ENCODE peak calls at places on chromosomes 16 and 17, in four cellular contexts. G, F, T and W are unnamed samples.
A peak's percentile ranks its signal among the peaks of the same experiment; 100 is the strongest.

GRCh38 chr16:77794586-77794985 is 6.2 kb downstream of the VAT1L start:
- DNase-seq in F (no peak), G (no peak), T (no peak), W (no peak)

GRCh38 chr17:56319531-56319930 is 166.3 kb downstream of the ANKFN1 start:
- DNase-seq in F (peak; percentile 16), T (peak; percentile 2), G (peak; percentile 58), W (peak; percentile 47)

GRCh38 chr16:83070416-83071199 is 443.8 kb downstream of the CDH13 start:
- DNase-seq in G (no peak), F (no peak), T (no peak), W (no peak)

GRCh38 chr17:77164483-77165030 is 23.8 kb downstream of the SEC14L1 start:
- DNase-seq in G (peak; percentile 43), F (no peak), T (no peak), W (no peak)

GRCh38 chr17:33732116-33732515 is 439.0 kb upstream of the ASIC2 start:
- DNase-seq in T (no peak), G (peak; percentile 3), F (peak; percentile 25), W (peak; percentile 7)

GRCh38 chr17:6450926-6451717 is 6.9 kb downstream of the PIMREG start:
- DNase-seq in T (no peak), F (no peak), G (no peak), W (no peak)

GRCh38 chr17:76353004-76353598 is 615 bp downstream of the PRPSAP1 start:
- DNase-seq in F (peak; percentile 79), T (no peak), G (no peak), W (no peak)

GRCh38 chr16:29107299-29107698 is 122.4 kb downstream of the LAT start:
- DNase-seq in F (peak; percentile 35), G (no peak), T (no peak), W (no peak)

GRCh38 chr17:1714980-1715802 is 5.0 kb upstream of the TLCD2 start:
- DNase-seq in F (peak; percentile 61), G (peak; percentile 84), T (no peak), W (no peak)

GRCh38 chr17:41518031-41518430 is 659 bp downstream of the KRT15 start:
- DNase-seq in T (no peak), F (no peak), G (no peak), W (no peak)

GRCh38 chr17:67613961-67614360 is 103.8 kb upstream of the NOL11 start:
- DNase-seq in T (no peak), G (no peak), F (no peak), W (no peak)

GRCh38 chr17:81018044-81018802 is 16.7 kb upstream of the BAIAP2 start:
- DNase-seq in F (peak; percentile 55), T (peak; percentile 4), G (no peak), W (no peak)

GRCh38 chr17:68981288-68981687 is 26.1 kb upstream of the ABCA8 start:
- DNase-seq in F (no peak), T (peak; percentile 32), G (peak; percentile 20), W (no peak)

GRCh38 chr16:14071576-14072271 is 605 bp downstream of the MRTFB start:
- DNase-seq in T (no peak), F (no peak), G (peak; percentile 30), W (no peak)

GRCh38 chr16:78608305-78608776 is 508.9 kb downstream of the WWOX start:
- DNase-seq in G (no peak), T (no peak), F (no peak), W (no peak)

GRCh38 chr17:49252148-49252682 is 21.6 kb upstream of the PHOSPHO1 start:
- DNase-seq in T (no peak), G (peak; percentile 42), F (peak; percentile 60), W (no peak)

GRCh38 chr16:58628845-58629680 is 563 bp downstream of the CNOT1 start:
- DNase-seq in G (peak; percentile 55), T (peak; percentile 17), F (peak; percentile 21), W (peak; percentile 21)

GRCh38 chr17:81020767-81021497 is 14.0 kb upstream of the BAIAP2 start:
- DNase-seq in T (no peak), F (peak; percentile 64), G (no peak), W (no peak)

GRCh38 chr17:20961551-20961950 is 81.3 kb downstream of the USP22 start:
- DNase-seq in T (no peak), G (no peak), F (no peak), W (no peak)

GRCh38 chr16:86490859-86491642 is 19.3 kb upstream of the FOXF1 start:
- DNase-seq in G (no peak), T (no peak), F (no peak), W (no peak)

GRCh38 chr17:7914771-7915610 is 1.1 kb downstream of the RNF227 start:
- DNase-seq in F (no peak), T (no peak), G (no peak), W (no peak)
- TF ChIP-seq FOXM1 in F (no peak), T (no peak), G (no peak), W (no peak)

DNA sequence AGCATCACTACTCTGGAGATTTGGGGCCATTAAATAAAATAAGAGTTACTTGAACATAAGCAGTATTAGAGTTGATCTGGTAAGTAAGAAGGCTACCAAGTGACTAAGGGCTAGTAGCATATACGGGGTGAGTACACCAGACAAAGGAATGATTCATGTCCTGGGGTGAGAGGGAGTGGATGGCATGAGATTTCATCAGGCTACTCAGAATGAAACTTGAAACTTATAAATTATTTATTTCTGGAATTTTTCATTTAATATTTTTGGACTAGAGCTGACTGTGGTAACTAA is 2.3 kb downstream of the SLFN5 start:
- DNase-seq in G (no peak), F (no peak), T (no peak), W (no peak)
- TF ChIP-seq TARDBP in G (no peak), F (no peak), T (no peak), W (no peak)

GRCh38 chr17:38562903-38563302 is 42.8 kb downstream of the SRCIN1 start:
- DNase-seq in F (no peak), T (no peak), G (no peak), W (no peak)

GRCh38 chr17:38564869-38565268 is 40.9 kb downstream of the SRCIN1 start:
- DNase-seq in G (no peak), F (peak; percentile 46), T (no peak), W (no peak)

GRCh38 chr17:38564254-38564605 is 41.5 kb downstream of the SRCIN1 start:
- DNase-seq in G (no peak), T (no peak), F (no peak), W (no peak)

GRCh38 chr17:38562215-38562569 is 43.6 kb downstream of the SRCIN1 start:
- DNase-seq in G (no peak), T (no peak), F (no peak), W (no peak)

DNA sequence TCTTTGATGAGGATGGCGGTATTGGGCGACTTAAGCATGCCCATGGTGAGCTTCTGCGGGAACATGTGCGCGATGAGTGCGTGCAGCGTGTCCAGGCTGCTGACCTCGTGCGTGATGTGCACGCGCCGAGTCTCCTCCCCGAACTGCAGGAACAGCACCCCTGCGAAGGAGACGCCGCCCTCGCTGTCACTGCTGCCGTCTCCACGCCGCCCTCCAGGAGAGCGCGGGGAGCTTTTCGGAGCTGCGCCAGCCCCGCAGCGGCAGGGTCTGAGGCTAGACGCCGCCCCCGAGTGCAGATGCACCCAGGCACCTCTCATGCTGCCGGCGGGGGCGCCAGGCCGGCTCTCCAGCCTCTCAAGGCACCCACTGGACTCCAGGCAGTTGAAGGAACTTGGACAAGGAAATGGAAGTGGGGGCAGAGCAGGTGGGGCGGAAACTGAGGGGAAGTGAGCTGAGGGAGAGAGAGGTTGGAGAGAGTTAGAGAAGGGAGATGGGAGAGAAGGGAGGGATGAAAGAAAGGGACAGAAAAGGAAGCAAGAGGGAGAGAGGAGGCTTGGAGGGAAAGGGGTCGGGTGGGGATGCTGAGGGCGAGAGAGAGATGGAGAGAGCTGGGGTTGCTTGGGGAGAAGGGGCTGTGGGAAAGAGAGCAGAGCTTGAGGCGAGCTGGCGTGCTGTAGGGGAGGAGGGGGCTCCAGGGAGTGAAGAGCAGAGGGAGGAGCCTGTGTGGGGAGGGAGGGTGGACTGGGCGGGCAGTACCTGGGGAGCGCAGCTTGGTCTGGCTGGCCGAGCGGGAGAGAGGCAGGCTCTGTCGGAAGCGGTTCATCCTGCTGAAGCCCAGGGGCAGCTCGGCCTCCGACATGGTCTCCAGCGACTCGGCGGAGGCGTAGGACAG is 42.1 kb downstream of the SRCIN1 start:
- DNase-seq in F (peak; percentile 36), T (no peak), G (no peak), W (no peak)
- TF ChIP-seq SP1 in F (no peak), T (no peak), G (no peak), W (no peak)

DNA sequence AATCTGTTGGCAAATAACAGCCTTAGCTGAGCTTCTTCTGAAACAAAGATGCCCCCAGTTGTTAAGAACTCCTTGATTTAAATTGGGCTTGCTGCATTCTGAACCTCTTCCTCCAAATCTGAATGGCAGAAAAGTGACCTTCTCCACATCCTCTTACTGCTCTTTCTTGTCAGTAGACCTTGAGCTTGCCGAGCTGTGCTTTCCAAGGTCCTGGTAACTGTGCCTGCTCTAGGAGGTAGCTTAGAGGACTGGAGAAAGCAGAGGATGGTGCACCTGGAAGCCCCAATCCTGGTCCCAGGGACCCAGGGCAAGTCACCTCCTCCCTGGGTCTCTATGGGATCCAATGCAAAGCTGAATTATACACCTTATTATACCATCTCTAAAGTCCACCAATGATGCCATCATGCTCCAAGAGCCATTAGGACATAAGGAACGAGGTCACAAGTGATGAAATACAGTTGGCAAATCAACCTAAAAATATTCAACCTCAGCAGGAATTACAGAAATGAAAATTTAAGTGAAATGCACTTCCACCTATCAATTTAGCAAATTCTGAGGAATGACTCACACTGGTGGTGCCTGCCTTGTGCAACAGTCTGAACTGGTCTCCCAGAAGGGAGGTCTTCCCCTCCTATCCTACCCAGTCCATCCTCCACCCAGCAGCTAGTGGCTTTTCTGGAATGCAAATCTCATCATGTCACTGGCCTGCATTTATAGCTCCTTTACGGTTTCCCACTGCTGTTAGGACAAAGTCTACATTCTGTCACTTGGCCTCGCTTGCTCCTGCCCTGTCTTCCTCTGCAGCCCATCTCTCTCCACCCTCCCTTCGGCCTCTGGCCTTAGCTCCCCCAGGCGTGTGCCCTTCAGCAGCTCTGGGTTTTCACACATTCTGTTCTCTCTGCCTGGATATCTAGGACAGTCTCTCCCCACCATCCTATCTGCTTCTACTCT is 36.6 kb downstream of the TOM1L2 start:
- DNase-seq in T (no peak), F (no peak), G (peak; percentile 57), W (no peak)
- TF ChIP-seq FOXM1 in T (no peak), F (no peak), G (no peak), W (no peak)

GRCh38 chr17:52027620-52028019 is 130.9 kb downstream of the CA10 start:
- DNase-seq in G (no peak), T (no peak), F (no peak), W (no peak)
- TF ChIP-seq TARDBP in G (no peak), T (no peak), F (no peak), W (no peak)